ENCODE peak calls at places on chromosomes 12 and 14, in four cellular contexts. One of them, this sample, is unnamed.

GRCh38 chr14:99426265-99426664 is 54.4 kb downstream of the SETD3 start:
- DNase-seq in uterus: no peak
- DNase-seq in suprapubic skin: no peak
- DNase-seq in transverse colon: no peak
- DNase-seq in this sample: no peak

GRCh38 chr12:52010152-52010622 is 3.4 kb downstream of the TAMALIN start:
- DNase-seq in uterus: peak
- DNase-seq in suprapubic skin: no peak
- DNase-seq in transverse colon: peak
- DNase-seq in this sample: no peak

GRCh38 chr12:88546851-88547250 is 33.4 kb downstream of the KITLG start:
- DNase-seq in uterus: no peak
- DNase-seq in suprapubic skin: no peak
- DNase-seq in transverse colon: no peak
- DNase-seq in this sample: no peak

GRCh38 chr12:50718760-50719159 is 45.1 kb upstream of the ATF1 start:
- DNase-seq in uterus: no peak
- DNase-seq in suprapubic skin: no peak
- DNase-seq in transverse colon: no peak
- DNase-seq in this sample: no peak

GRCh38 chr14:101761881-101762529 is 496 bp downstream of the PPP2R5C start:
- DNase-seq in uterus: peak
- DNase-seq in suprapubic skin: no peak
- DNase-seq in transverse colon: peak
- DNase-seq in this sample: peak

GRCh38 chr12:107864235-107864634 is 89.7 kb downstream of the ASCL4 start:
- DNase-seq in uterus: no peak
- DNase-seq in suprapubic skin: no peak
- DNase-seq in transverse colon: no peak
- DNase-seq in this sample: no peak

GRCh38 chr12:43287991-43288390 is 264.0 kb downstream of the ADAMTS20 start:
- DNase-seq in uterus: no peak
- DNase-seq in suprapubic skin: no peak
- DNase-seq in transverse colon: no peak
- DNase-seq in this sample: no peak

GRCh38 chr12:93166891-93167307 is 210.8 kb upstream of the NUDT4 start:
- DNase-seq in uterus: no peak
- DNase-seq in suprapubic skin: no peak
- DNase-seq in transverse colon: no peak
- DNase-seq in this sample: no peak

DNA sequence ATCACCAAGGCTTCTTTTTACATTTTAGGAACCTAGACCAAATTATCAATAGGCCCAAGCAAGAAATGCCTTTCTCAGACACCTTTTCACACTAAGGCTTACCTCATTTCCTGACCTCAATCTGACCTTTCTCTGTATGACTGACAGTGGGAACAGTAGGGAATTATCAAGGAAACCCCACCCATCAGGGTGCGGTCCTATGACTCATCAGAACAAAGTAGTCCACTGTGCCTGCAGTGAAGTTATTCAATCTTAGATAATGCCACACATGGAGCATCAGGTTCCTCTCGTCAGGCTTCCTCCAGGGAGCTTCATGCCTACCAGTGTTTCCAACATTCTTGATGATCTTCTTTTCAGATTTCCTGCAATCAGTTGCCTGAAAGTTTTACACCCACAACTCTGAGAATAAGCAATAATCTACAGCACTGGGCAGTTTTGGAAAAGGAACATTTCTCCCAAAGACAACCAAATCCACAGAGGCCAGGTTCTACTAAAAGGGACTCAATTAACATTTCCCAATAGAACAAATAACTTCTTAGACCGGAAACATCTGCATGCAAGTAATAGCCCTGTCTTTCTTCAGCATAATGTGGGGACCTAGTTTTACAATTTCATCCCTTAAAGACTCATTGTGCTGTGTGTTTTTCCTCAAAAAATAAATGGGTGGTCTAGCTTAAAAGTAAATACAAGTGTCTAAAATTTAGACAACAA is 35.9 kb upstream of the TMTC2 start:
- DNase-seq in uterus: no peak
- DNase-seq in suprapubic skin: no peak
- DNase-seq in transverse colon: peak
- DNase-seq in this sample: peak
- TF ChIP-seq POLR2A in uterus: no peak
- TF ChIP-seq POLR2A in suprapubic skin: no peak
- TF ChIP-seq POLR2A in transverse colon: no peak
- TF ChIP-seq POLR2A in this sample: no peak

DNA sequence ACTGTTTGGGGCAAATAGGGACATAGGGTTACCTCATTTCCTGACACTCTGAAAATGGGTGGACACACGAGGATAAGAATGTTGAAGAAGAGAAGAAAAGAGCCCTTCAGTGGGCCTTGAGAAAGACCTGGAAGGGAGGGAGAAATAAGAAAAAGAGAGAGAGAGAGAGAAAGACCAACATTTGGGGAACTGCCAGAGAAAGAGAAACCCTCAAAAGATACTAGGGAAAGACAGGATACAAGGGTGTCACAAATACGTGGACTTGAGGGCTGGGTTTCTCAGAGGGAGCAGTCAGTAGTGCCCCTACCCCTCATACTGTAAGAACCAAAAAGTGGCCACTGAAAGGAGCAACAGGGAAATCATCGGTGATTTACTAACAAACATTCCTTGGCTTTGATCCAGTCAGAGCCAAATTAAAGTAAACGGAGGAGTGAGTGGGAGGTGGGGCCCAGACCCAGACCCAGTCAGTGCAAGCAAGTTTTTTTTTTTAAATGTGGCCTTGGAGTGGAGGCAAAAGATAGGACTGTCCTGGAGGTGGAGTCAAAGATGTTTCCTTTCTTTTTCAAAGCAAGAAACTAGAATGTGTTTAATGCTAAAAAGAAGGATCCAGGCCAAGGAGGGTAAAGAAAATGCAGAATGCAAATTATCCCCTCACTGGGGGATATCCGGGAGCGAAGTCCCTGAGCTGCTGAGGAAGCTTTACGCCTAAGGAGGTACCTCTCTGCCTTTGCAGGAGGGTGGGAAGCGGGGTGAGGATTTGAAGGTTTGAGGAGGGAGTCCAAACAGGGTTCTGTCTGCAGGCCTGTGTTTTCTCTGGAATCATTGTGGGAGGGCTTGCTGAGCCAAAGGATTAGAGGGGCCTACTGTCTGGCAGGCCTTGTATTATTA is 143.4 kb upstream of the AMIGO2 start:
- DNase-seq in uterus: no peak
- DNase-seq in suprapubic skin: no peak
- DNase-seq in transverse colon: no peak
- DNase-seq in this sample: no peak
- TF ChIP-seq POLR2A in uterus: no peak
- TF ChIP-seq POLR2A in suprapubic skin: no peak
- TF ChIP-seq POLR2A in transverse colon: no peak
- TF ChIP-seq POLR2A in this sample: no peak

GRCh38 chr14:50530794-50531193 is 1.6 kb downstream of the MAP4K5 start:
- DNase-seq in uterus: no peak
- DNase-seq in suprapubic skin: no peak
- DNase-seq in transverse colon: no peak
- DNase-seq in this sample: no peak

GRCh38 chr14:50531595-50532501 is 521 bp downstream of the MAP4K5 start:
- DNase-seq in uterus: peak
- DNase-seq in suprapubic skin: peak
- DNase-seq in transverse colon: peak
- DNase-seq in this sample: no peak

GRCh38 chr14:50533314-50533705 is 941 bp upstream of the MAP4K5 start:
- DNase-seq in uterus: no peak
- DNase-seq in suprapubic skin: no peak
- DNase-seq in transverse colon: no peak
- DNase-seq in this sample: no peak

GRCh38 chr14:50533806-50534205 is 1.4 kb upstream of the MAP4K5 start:
- DNase-seq in uterus: no peak
- DNase-seq in suprapubic skin: no peak
- DNase-seq in transverse colon: no peak
- DNase-seq in this sample: no peak

DNA sequence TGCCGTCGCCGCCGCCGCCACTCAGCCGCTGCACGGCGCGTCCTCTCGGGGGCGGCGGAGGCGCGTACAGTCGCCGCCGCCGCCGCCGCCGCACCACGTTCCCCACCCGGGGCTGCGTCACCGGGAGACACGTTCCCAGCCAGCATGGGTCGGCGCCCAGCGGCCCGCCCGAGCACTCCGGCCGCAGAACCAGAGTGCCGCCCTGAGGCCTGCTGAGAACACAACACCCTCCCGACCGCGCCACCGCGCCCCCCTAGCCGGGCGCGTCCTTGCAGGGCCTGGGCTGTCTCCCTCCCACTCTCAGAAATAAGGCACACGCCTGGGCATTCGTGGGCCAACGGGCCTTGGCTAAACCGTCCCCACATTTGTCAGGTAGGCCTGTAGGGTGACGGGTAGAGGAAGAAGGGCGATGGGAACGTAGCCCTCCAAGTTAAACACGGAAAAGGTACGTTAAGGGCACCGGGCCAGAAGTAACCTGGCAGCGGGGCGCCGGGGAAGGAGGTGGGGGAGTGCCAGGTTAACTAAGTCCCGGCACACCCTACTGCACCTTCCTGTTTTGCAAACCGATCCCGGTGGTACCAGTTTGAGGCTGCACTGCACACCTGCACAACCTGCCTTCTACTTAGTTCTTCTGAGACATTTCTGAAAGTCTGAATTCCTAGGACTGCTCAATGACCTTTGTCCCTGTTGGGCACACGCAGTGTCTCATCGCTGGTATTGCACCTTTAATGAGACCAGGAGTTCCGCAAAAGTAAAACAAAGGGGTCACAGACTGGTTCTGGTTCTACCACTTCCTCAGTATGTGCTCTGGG is at the start of gene MAP4K5:
- DNase-seq in uterus: peak
- DNase-seq in suprapubic skin: peak
- DNase-seq in transverse colon: peak
- DNase-seq in this sample: peak
- TF ChIP-seq POLR2A in uterus: peak
- TF ChIP-seq POLR2A in suprapubic skin: no peak
- TF ChIP-seq POLR2A in transverse colon: peak
- TF ChIP-seq POLR2A in this sample: peak

GRCh38 chr14:75339059-75339458 is 60.4 kb downstream of the FOS start:
- DNase-seq in uterus: no peak
- DNase-seq in suprapubic skin: no peak
- DNase-seq in transverse colon: no peak
- DNase-seq in this sample: no peak

GRCh38 chr14:75333523-75334190 is 55.0 kb downstream of the FOS start:
- DNase-seq in uterus: no peak
- DNase-seq in suprapubic skin: peak
- DNase-seq in transverse colon: no peak
- DNase-seq in this sample: no peak

GRCh38 chr14:75335588-75335987 is 57.0 kb downstream of the FOS start:
- DNase-seq in uterus: no peak
- DNase-seq in suprapubic skin: no peak
- DNase-seq in transverse colon: no peak
- DNase-seq in this sample: no peak

GRCh38 chr14:75328575-75328974 is 49.9 kb downstream of the FOS start:
- DNase-seq in uterus: no peak
- DNase-seq in suprapubic skin: no peak
- DNase-seq in transverse colon: no peak
- DNase-seq in this sample: no peak

DNA sequence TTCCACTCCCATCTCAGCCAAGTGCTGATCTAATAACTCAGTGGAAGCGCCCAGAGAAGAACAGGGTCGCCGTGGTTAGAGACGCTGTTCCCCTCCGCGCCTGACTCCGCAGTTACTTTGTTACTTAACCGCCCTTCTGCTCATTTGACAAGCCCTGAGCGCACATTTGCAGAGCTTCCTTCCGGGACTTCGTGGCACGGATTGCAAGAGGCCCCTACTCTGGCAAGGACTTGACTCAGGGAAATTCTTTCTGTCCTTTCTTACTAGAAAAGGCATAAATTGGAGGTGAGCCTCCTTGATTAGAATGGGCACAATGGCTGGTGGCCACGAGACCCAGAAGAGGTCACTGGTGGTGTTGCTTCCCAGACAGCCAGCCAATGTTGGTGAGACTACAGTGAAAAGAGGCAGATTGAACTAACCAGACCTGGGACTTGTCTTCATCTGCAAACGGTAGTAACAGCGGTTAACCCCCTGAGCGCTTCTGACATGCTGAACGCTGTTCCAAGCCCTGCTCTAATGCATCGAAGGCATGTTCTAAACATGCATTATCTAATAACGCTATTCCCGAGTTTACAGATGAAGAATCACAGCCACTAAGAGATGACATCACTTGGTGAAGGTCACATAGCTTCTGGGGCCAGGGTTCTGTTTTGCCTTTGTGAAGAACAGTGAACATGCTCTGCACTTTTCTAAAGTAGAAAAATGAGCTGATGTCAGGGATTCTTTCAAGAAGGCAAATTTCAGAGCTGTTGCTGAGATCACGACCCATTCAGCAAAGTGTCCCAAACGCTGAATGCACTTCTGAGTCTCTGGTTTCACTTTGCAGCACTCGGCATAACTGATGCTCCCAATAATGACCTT is 55.8 kb downstream of the FOS start:
- DNase-seq in uterus: no peak
- DNase-seq in suprapubic skin: peak
- DNase-seq in transverse colon: peak
- DNase-seq in this sample: no peak
- TF ChIP-seq POLR2A in uterus: no peak
- TF ChIP-seq POLR2A in suprapubic skin: no peak
- TF ChIP-seq POLR2A in transverse colon: peak
- TF ChIP-seq POLR2A in this sample: no peak

GRCh38 chr12:128626808-128627320 is 196.9 kb downstream of the SLC15A4 start:
- DNase-seq in uterus: no peak
- DNase-seq in suprapubic skin: no peak
- DNase-seq in transverse colon: no peak
- DNase-seq in this sample: no peak

GRCh38 chr12:128627659-128628058 is 196.1 kb downstream of the SLC15A4 start:
- DNase-seq in uterus: no peak
- DNase-seq in suprapubic skin: no peak
- DNase-seq in transverse colon: no peak
- DNase-seq in this sample: no peak

GRCh38 chr12:128619263-128619662 is 204.5 kb downstream of the SLC15A4 start:
- DNase-seq in uterus: no peak
- DNase-seq in suprapubic skin: no peak
- DNase-seq in transverse colon: no peak
- DNase-seq in this sample: no peak

GRCh38 chr12:128621304-128621703 is 202.5 kb downstream of the SLC15A4 start:
- DNase-seq in uterus: no peak
- DNase-seq in suprapubic skin: no peak
- DNase-seq in transverse colon: no peak
- DNase-seq in this sample: no peak

GRCh38 chr12:128623748-128624147 is 200.0 kb downstream of the SLC15A4 start:
- DNase-seq in uterus: no peak
- DNase-seq in suprapubic skin: no peak
- DNase-seq in transverse colon: no peak
- DNase-seq in this sample: no peak
- TF ChIP-seq POLR2A in uterus: no peak
- TF ChIP-seq POLR2A in suprapubic skin: no peak
- TF ChIP-seq POLR2A in transverse colon: no peak
- TF ChIP-seq POLR2A in this sample: no peak

GRCh38 chr14:49767473-49768300 is at the start of gene KLHDC2:
- DNase-seq in uterus: peak
- DNase-seq in suprapubic skin: peak
- DNase-seq in transverse colon: peak
- DNase-seq in this sample: peak
- TF ChIP-seq POLR2A in uterus: peak
- TF ChIP-seq POLR2A in suprapubic skin: peak
- TF ChIP-seq POLR2A in transverse colon: peak
- TF ChIP-seq POLR2A in this sample: peak

This sample was measured in H54.